ENCODE peak calls at places on chromosomes 11 and 22, in ten cellular contexts. N, J, F, K, Q, U, Y, E, I and L are unnamed samples.

GRCh38 chr11:295351-296205 is 3.7 kb downstream of the IFITM5 start:
- DNase-seq in U (no peak), N (no peak), Y (no peak), F (no peak), J (no peak), E (no peak), I (no peak), K (no peak), Q (no peak), L (no peak)

GRCh38 chr22:45318168-45318557 is 8.4 kb downstream of the FAM118A start:
- DNase-seq in Y (peak), U (peak), I (no peak), E (no peak), Q (no peak), F (no peak), K (peak), N (peak), J (peak), L (peak)

GRCh38 chr11:112961751-112962747 is 829 bp downstream of the NCAM1 start:
- DNase-seq in K (no peak), Q (peak), J (no peak), Y (no peak), F (no peak), I (no peak), E (peak), N (peak), U (peak), L (no peak)

GRCh38 chr11:119832536-119832935 is 103.5 kb upstream of the NECTIN1 start:
- DNase-seq in J (no peak), U (no peak), Y (no peak), F (no peak), Q (no peak), K (no peak), N (peak), I (no peak), E (peak), L (no peak)

GRCh38 chr22:31104869-31105268 is 2.5 kb downstream of the SELENOM start:
- DNase-seq in N (peak), U (peak), I (no peak), E (no peak), K (no peak), F (no peak), Y (no peak), Q (peak), J (no peak), L (no peak)

GRCh38 chr11:12546122-12546521 is 128.1 kb upstream of the TEAD1 start:
- DNase-seq in N (no peak), E (no peak), Q (no peak), F (no peak), Y (no peak), I (no peak), J (no peak), U (no peak), K (no peak), L (no peak)

GRCh38 chr11:66882540-66882939 is 25.7 kb downstream of the LRFN4 start:
- DNase-seq in N (no peak), F (no peak), Y (no peak), I (no peak), U (no peak), J (no peak), K (no peak), E (no peak), Q (no peak), L (no peak)

GRCh38 chr11:86469491-86470388 is 95.1 kb downstream of the CCDC81 start:
- DNase-seq in Y (no peak), F (no peak), K (no peak), I (no peak), E (no peak), Q (no peak), N (no peak), J (no peak), U (no peak), L (no peak)

GRCh38 chr22:45816771-45817170 is 145.1 kb downstream of the ATXN10 start:
- DNase-seq in Y (no peak), J (no peak), Q (no peak), N (no peak), F (no peak), U (no peak), K (no peak), I (no peak), E (no peak), L (no peak)

GRCh38 chr11:64348611-64349387 is 8.8 kb downstream of the CCDC88B start:
- DNase-seq in Q (no peak), Y (no peak), N (no peak), K (no peak), U (no peak), J (no peak), E (peak), F (no peak), I (no peak), L (no peak)

GRCh38 chr22:23218867-23219251 is 38.5 kb downstream of the BCR start:
- DNase-seq in F (no peak), N (no peak), K (peak), E (peak), U (no peak), I (no peak), J (no peak), Q (no peak), Y (no peak), L (no peak)

GRCh38 chr22:30874431-30875370 is 93.9 kb downstream of the MORC2 start:
- DNase-seq in Y (no peak), U (no peak), F (no peak), I (no peak), Q (no peak), K (no peak), E (no peak), J (no peak), N (no peak), L (no peak)

GRCh38 chr11:44780940-44781631 is 54.3 kb downstream of the TSPAN18 start:
- DNase-seq in N (no peak), J (no peak), F (no peak), Q (no peak), U (no peak), E (no peak), I (no peak), K (no peak), Y (no peak), L (no peak)

GRCh38 chr11:72223615-72224586 is 666 bp upstream of the INPPL1 start:
- DNase-seq in F (peak), I (peak), Y (peak), J (peak), K (peak), U (peak), Q (no peak), N (peak), E (peak), L (peak)

GRCh38 chr22:42646569-42647525 is 2.3 kb downstream of the CYB5R3 start:
- DNase-seq in F (no peak), N (peak), I (no peak), K (no peak), Y (no peak), J (no peak), Q (no peak), U (no peak), E (no peak), L (no peak)

GRCh38 chr11:66335531-66336233 is 552 bp downstream of the RIN1 start:
- DNase-seq in I (no peak), U (no peak), N (peak), E (no peak), Y (no peak), F (no peak), Q (no peak), K (peak), J (no peak), L (no peak)

GRCh38 chr11:1458340-1459218 is 28.0 kb downstream of the MOB2 start:
- DNase-seq in I (no peak), U (no peak), J (no peak), Q (peak), N (peak), K (no peak), Y (no peak), F (no peak), E (peak), L (no peak)
- H3K4me3 ChIP-seq in I (no peak), U (no peak), J (no peak), Q (no peak), N (no peak), K (no peak), Y (no peak), F (peak), E (no peak), L (no peak)

GRCh38 chr11:6927030-6927617 is 898 bp downstream of the ZNF215 start:
- DNase-seq in J (no peak), N (peak), K (no peak), Y (no peak), U (no peak), I (no peak), F (no peak), Q (no peak), E (no peak), L (no peak)
- H3K27ac ChIP-seq in J (no peak), N (peak), K (peak), Y (no peak), U (peak), I (no peak), F (peak), Q (no peak), E (peak), L (no peak)

DNA sequence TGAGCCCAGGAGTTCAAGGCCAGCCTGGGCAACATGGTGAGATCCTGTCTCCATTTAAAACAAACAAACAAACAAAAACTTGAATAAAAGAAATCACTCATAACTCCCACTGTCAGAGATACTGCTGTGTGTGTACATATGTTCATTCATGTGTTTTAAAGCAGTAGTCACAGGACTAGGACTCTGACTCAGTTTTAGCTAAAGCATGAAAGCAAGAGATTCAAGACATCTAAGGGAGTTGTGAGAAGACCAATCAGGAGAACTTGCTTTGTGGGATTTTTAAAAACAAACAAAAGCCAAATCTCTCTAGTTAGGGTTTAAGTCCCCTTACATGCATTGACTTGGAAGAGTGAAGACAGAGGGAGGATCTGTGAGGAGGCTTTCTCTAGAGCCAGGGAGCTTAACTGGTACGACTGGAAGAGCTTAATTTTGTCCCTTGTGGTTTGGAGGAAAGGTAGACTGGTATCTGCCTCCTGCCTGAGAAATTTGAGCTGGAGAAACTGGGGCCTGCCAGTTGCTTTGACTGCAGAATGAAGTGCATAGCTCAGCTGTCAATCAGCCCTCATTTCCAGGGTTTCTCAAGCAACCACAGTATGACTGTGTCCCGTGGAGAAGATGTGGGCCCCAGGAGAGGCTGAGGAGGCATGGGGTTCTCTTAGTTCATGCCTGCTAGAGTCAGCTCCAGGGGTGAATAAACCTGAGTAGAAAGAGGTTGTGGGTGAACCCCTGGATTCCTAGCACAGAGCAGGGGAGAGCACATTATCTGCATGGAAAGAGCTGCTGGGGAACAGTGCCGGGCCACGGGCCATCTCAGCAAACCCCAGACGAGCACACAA is 30.6 kb downstream of the EXPH5 start:
- DNase-seq in J (no peak), I (no peak), U (no peak), K (no peak), E (no peak), Q (no peak), F (no peak), N (peak), Y (no peak), L (no peak)
- H3K4me3 ChIP-seq in J (no peak), I (no peak), U (no peak), K (no peak), E (no peak), Q (no peak), F (no peak), N (no peak), Y (no peak), L (no peak)

GRCh38 chr11:122785156-122785605 is 53.1 kb upstream of the CRTAM start:
- DNase-seq in K (no peak), Y (no peak), U (no peak), Q (no peak), J (no peak), E (peak), F (no peak), I (peak), N (no peak), L (no peak)
- H3K27ac ChIP-seq in K (no peak), Y (no peak), U (no peak), Q (no peak), J (no peak), E (no peak), F (peak), I (peak), N (peak), L (no peak)

DNA sequence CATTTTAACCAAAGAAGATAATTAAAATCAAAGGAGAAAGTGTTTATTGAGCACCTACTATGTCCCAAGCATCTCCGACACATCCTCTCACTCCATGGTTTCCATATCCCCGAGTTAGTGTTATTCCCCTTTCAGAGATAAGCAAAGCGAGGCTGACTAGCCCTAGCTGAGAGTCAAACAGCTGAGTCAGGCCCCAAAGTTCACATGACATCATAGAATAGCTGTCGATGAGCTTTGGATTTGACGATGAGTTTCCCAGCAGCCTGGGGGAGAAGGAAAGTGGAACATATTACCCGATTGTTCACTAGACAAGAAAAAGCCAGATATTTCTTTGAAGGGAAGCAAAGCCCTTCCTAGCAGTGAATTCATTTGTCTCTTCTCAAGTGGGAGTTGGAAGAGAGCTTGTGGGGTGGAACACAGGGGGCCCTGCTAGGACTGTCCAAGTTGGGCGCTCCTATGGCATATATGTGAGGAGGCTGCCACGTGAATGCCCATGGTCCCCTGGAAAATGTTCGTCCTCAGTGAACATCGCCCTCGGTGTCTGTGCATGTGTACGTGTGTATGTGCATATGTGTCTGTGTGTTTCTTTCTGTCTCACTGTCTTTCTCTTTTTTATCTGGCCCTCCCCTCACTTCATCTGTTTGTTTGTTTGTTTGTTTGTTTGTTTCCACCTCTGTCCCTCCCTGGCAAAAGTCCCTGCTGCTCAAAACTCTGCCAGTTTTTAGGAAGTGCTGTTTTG is 493 bp upstream of the CYTH4 start:
- DNase-seq in Q (no peak), F (no peak), N (peak), E (no peak), Y (no peak), K (no peak), J (no peak), U (no peak), I (no peak), L (no peak)
- H3K4me3 ChIP-seq in Q (no peak), F (peak), N (no peak), E (no peak), Y (peak), K (no peak), J (peak), U (peak), I (no peak), L (peak)

DNA sequence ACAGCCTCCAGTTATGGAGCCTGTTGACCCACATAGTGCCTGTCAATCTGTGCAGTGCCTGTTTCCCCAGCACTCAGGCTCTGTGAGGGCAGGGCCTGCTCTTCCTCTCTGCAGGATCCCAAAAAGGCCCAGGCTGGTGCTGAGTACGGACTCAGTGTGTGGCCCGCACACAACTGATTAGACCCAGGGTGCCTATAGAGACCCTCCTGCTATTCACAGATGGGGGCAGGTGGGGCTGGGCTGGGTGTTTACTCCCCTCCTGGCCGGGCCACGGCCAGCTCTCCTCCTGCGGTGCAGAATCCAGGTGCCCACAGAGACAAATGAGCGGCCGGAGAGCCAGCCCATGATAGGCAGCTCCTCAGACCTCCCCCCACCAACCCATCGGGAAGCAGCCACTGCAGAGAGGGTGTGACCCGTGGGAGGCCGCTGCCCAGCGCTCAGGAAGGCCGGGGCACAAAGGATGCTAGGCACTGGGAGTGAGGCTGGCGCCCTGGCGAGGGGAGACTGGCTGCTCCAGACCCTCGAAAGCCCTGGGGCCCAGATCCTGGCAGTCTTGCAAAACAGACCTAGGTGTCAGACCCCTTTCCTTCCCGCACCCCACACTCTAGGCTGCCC is 239.0 kb downstream of the CTTN start:
- DNase-seq in J (no peak), E (no peak), Q (no peak), K (no peak), I (no peak), Y (no peak), F (no peak), U (no peak), N (no peak), L (no peak)
- H3K27ac ChIP-seq in J (no peak), E (peak), Q (no peak), K (no peak), I (no peak), Y (no peak), F (no peak), U (no peak), N (no peak), L (no peak)

GRCh38 chr11:7450836-7451235 is 34.5 kb upstream of the OLFML1 start:
- DNase-seq in Q (no peak), F (no peak), K (no peak), U (no peak), I (no peak), J (no peak), Y (no peak), N (peak), E (no peak), L (no peak)

GRCh38 chr11:7449196-7449840 is 36.0 kb upstream of the OLFML1 start:
- DNase-seq in K (peak), U (no peak), F (no peak), Q (no peak), I (no peak), J (no peak), N (no peak), E (no peak), Y (no peak), L (no peak)

GRCh38 chr11:7449841-7450214 is 35.5 kb upstream of the OLFML1 start:
- DNase-seq in N (peak), E (no peak), Q (no peak), I (no peak), Y (no peak), U (no peak), K (no peak), J (no peak), F (no peak), L (no peak)

GRCh38 chr11:7451952-7452507 is 33.3 kb upstream of the OLFML1 start:
- DNase-seq in J (no peak), F (no peak), U (no peak), K (no peak), Q (no peak), N (no peak), Y (no peak), E (no peak), I (no peak), L (no peak)

GRCh38 chr11:7451520-7451919 is 33.8 kb upstream of the OLFML1 start:
- DNase-seq in F (no peak), K (no peak), J (no peak), N (no peak), Q (no peak), Y (no peak), U (no peak), E (no peak), I (no peak), L (no peak)
- H3K4me3 ChIP-seq in F (no peak), K (no peak), J (no peak), N (no peak), Q (no peak), Y (no peak), U (no peak), E (no peak), I (no peak), L (no peak)